ENCODE peak calls at places on chromosomes 13 and 19, in nine cellular contexts. K, D, S, I, Z, G, E, L and Y are unnamed samples.

GRCh38 chr13:90070362-90070761 is 1277.1 kb upstream of the MIR17HG start:
- DNase-seq in K (no peak), D (no peak), S (no peak), I (no peak), Z (no peak), G (no peak), E (no peak), L (no peak), Y (no peak)

GRCh38 chr13:23510544-23510916 is 59.7 kb upstream of the TNFRSF19 start:
- DNase-seq in K (no peak), D (no peak), S (no peak), I (peak; percentile 66), Z (no peak), G (no peak), E (no peak), L (no peak), Y (no peak)

GRCh38 chr13:38921081-38921480 is 69.5 kb downstream of the STOML3 start:
- DNase-seq in K (no peak), D (no peak), S (no peak), I (peak; percentile 60), Z (no peak), G (no peak), E (no peak), L (no peak), Y (no peak)

GRCh38 chr13:105462981-105463380 is 1072.5 kb downstream of the EFNB2 start:
- DNase-seq in K (no peak), D (no peak), S (no peak), I (no peak), Z (no peak), G (no peak), E (no peak), L (no peak), Y (no peak)

GRCh38 chr13:79936368-79937136 is 404.4 kb downstream of the SPRY2 start:
- DNase-seq in K (peak; percentile 91), D (no peak), S (peak; percentile 44), I (peak; percentile 98), Z (no peak), G (no peak), E (no peak), L (no peak), Y (no peak)

GRCh38 chr19:44809856-44810554 is 1.1 kb downstream of the BCAM start:
- DNase-seq in K (peak; percentile 84), D (no peak), S (no peak), I (peak; percentile 27), Z (no peak), G (no peak), E (no peak), L (no peak), Y (no peak)

GRCh38 chr19:51096473-51097165 is 11.6 kb downstream of the CTU1 start:
- DNase-seq in K (no peak), D (no peak), S (no peak), I (no peak), Z (no peak), G (no peak), E (no peak), L (no peak), Y (no peak)

GRCh38 chr19:33438016-33438671 is 64.6 kb downstream of the CEBPG start:
- DNase-seq in K (no peak), D (peak; percentile 69), S (peak; percentile 23), I (no peak), Z (peak; percentile 28), G (no peak), E (no peak), L (no peak), Y (no peak)

GRCh38 chr19:45971260-45971902 is 2.3 kb downstream of the NOVA2 start:
- DNase-seq in K (no peak), D (no peak), S (peak; percentile 51), I (no peak), Z (no peak), G (no peak), E (no peak), L (no peak), Y (no peak)

GRCh38 chr13:35694549-35695233 is 218.2 kb upstream of the MAB21L1 start:
- DNase-seq in K (no peak), D (no peak), S (no peak), I (no peak), Z (no peak), G (peak; percentile 71), E (no peak), L (no peak), Y (peak; percentile 9)

GRCh38 chr13:101098873-101099272 is 317.4 kb downstream of the NALCN start:
- DNase-seq in K (no peak), D (no peak), S (no peak), I (no peak), Z (no peak), G (no peak), E (no peak), L (no peak), Y (no peak)

GRCh38 chr19:9608912-9609311 is 12.1 kb downstream of the ZNF561 start:
- DNase-seq in K (no peak), D (no peak), S (no peak), I (no peak), Z (no peak), G (no peak), E (no peak), L (no peak), Y (no peak)

GRCh38 chr13:98144501-98145350 is 1.8 kb downstream of the FARP1 start:
- DNase-seq in K (no peak), D (no peak), S (no peak), I (peak; percentile 44), Z (peak; percentile 50), G (no peak), E (no peak), L (no peak), Y (no peak)
- TF ChIP-seq CTCF in K (no peak), D (no peak), S (no peak), I (peak; percentile 7), Z (no peak), G (no peak), E (no peak), L (no peak), Y (peak; percentile 14)

DNA sequence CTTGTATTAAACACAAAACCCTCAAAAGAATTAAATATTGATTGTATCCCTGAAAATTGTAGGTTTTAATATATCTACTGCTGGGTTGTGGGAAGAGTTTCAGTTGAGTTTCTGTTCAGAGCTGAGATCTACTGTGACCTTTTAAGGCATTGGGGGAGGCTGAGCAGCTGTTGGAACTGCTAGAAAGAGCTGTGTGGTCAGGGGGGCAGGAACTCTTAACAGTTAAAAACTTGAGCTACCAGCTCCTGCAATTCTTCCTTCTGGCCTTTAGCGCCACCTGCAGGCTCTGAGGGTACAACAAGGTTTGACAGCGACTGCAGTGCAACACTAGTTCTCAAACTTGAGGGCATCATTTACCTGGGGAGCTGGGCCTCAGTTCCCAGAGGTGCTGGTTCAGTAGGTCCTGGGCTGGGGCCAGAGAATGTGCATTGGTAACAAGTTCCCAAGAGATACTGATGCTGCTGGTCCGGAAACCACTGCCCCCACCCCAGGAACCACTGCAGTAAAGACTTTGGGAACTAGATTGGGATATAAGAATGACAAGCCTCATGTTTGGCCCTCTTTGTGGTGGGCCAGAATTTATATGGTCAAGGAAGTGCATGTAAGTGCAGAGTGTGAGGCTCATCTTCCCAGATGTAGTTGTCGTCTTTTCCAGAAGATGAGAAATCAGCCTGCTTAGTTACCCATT is 2.5 kb downstream of the RNASEH2B start:
- DNase-seq in K (peak; percentile 92), D (peak; percentile 90), S (peak; percentile 89), I (peak; percentile 65), Z (peak; percentile 91), G (peak; percentile 89), E (peak; percentile 90), L (peak; percentile 93), Y (peak; percentile 76)
- H3K4me3 ChIP-seq in K (peak overlapping the region; percentile 90), D (no peak overlapping the region), S (no peak overlapping the region), I (no peak overlapping the region), Z (peak overlapping the region; percentile 86), G (no peak overlapping the region), E (peak overlapping the region; percentile 83), L (peak overlapping the region; percentile 89), Y (peak overlapping the region; percentile 76)

GRCh38 chr19:5143471-5144411 is 174.8 kb downstream of the KDM4B start:
- DNase-seq in K (no peak), D (peak; percentile 48), S (no peak), I (no peak), Z (peak; percentile 28), G (no peak), E (no peak), L (peak; percentile 58), Y (peak; percentile 33)

GRCh38 chr19:5141926-5142724 is 173.2 kb downstream of the KDM4B start:
- DNase-seq in K (no peak), D (peak; percentile 56), S (no peak), I (no peak), Z (no peak), G (no peak), E (no peak), L (peak; percentile 11), Y (peak; percentile 13)

GRCh38 chr19:5142725-5143097 is 173.8 kb downstream of the KDM4B start:
- DNase-seq in K (no peak), D (peak; percentile 44), S (no peak), I (no peak), Z (peak; percentile 28), G (no peak), E (no peak), L (peak; percentile 6), Y (peak; percentile 13)

GRCh38 chr19:5138606-5139594 is 170.0 kb downstream of the KDM4B start:
- DNase-seq in K (peak; percentile 76), D (peak; percentile 80), S (peak; percentile 62), I (peak; percentile 79), Z (peak; percentile 72), G (no peak), E (no peak), L (peak; percentile 80), Y (peak; percentile 75)

DNA sequence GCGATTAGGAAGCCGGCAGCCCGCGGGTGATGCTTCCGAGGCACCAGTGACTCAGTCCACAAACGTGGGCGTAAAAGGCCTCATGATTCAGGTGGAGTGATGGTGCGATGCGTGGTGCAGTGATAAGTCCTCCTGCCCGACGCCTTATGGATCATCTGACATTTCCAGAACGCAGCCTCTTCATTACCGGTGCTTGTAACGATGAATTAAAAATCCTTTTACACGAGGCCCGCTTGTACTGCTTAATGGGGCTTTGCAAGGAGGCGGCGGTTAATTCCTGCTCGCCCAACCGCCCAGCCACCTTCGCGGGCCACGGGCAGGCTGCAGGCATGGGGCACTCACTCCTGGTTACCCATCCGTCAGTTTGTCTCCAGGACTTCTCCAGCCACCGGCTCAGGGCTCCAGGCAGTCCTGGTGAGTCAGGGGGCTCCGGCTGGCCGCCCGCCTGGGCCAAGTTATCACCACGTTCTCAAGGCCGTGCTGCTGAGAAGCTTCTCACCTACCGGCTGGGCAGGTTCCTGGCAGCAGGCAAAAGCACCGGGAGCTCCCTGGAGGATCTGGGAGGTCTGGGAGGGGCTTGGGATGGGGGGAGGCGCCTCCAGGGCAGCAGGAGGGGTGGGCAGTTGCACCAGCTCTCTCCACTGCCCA is 172.5 kb downstream of the KDM4B start:
- DNase-seq in K (no peak), D (peak; percentile 65), S (no peak), I (peak; percentile 13), Z (no peak), G (no peak), E (no peak), L (no peak), Y (peak; percentile 8)
- H3K36me3 ChIP-seq in K (peaks cover 87% of the 10 kb centered on the region), D (peaks cover 83% of the 10 kb centered on the region), S (peaks cover 8% of the 10 kb centered on the region), I (peaks cover 5% of the 10 kb centered on the region), Z (peaks cover 94% of the 10 kb centered on the region), G (peaks cover 100% of the 10 kb centered on the region), E (no peaks in the 10 kb centered on the region), L (peaks cover 19% of the 10 kb centered on the region), Y (peaks cover 61% of the 10 kb centered on the region)

DNA sequence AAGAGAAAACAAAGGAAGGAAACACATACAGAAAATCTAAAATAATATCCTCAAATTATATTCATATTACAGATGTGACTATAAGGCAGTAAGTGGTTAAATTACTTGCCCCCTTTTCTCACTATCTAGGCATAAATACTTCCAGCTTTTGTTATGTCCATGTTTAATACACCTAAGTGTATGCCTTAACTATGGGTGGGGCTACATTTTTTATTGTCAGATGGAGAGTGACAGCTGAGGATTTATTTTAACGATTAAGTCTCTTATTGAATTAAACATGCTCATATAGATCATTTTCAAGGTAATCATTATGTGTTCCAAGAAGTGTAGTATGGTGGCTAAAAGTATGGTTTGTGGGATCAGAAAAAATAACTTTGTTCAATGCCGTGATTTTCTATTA is 909.3 kb downstream of the GPC5 start:
- DNase-seq in K (no peak), D (no peak), S (no peak), I (no peak), Z (no peak), G (no peak), E (no peak), L (no peak), Y (no peak)
- TF ChIP-seq CTCF in K (no peak), D (no peak), S (no peak), I (no peak), Z (no peak), G (no peak), E (no peak), L (no peak), Y (no peak)